ENCODE peak calls at places on chromosomes 16 and 17, in six cellular contexts. B is cardiac muscle cell; U is prostate gland; J is A549; P is AG04449; Q is CD8-positive, alpha-beta T cell. H is an unnamed sample.

GRCh38 chr16:80976946-80977345 is 29.7 kb downstream of the CMC2 start:
- DNase-seq in B (no peak), Q (no peak), U (no peak), J (no peak), P (no peak), H (no peak)

GRCh38 chr17:63439682-63440081 is 6.4 kb downstream of the CYB561 start:
- DNase-seq in P (no peak), B (no peak), J (no peak), U (no peak), Q (no peak), H (no peak)

GRCh38 chr16:29820730-29821662 is 734 bp downstream of the MVP start:
- DNase-seq in Q (peak), P (no peak), B (no peak), J (peak), U (peak), H (no peak)

GRCh38 chr16:49491111-49491670 is 117.6 kb downstream of the C16orf78 start:
- DNase-seq in J (no peak), P (no peak), U (no peak), Q (no peak), B (no peak), H (no peak)

GRCh38 chr16:72926671-72927070 is 121.3 kb downstream of the ZFHX3 start:
- DNase-seq in J (no peak), Q (no peak), U (no peak), B (no peak), P (no peak), H (no peak)

GRCh38 chr17:55527520-55528118 is 16.4 kb upstream of the SMIM36 start:
- DNase-seq in B (peak), J (peak), Q (no peak), U (peak), P (no peak), H (peak)

GRCh38 chr16:59090501-59090900 is 356.4 kb upstream of the GOT2 start:
- DNase-seq in J (no peak), Q (no peak), P (no peak), B (no peak), U (no peak), H (no peak)

GRCh38 chr17:63834431-63835166 is 7.1 kb upstream of the FTSJ3 start:
- DNase-seq in P (no peak), J (peak), B (peak), Q (no peak), U (peak), H (no peak)

GRCh38 chr17:57579245-57579644 is 165.9 kb downstream of the CCDC182 start:
- DNase-seq in B (no peak), P (no peak), Q (no peak), U (no peak), J (no peak), H (no peak)

GRCh38 chr17:77867308-77867781 is 91.2 kb upstream of the TNRC6C start:
- DNase-seq in U (no peak), B (no peak), Q (no peak), J (no peak), P (no peak), H (no peak)

GRCh38 chr17:73017653-73018052 is 74.8 kb downstream of the SLC39A11 start:
- DNase-seq in P (peak), U (no peak), J (no peak), B (no peak), Q (no peak), H (no peak)

GRCh38 chr16:13997933-13998332 is 73.2 kb upstream of the MRTFB start:
- DNase-seq in B (no peak), Q (no peak), J (no peak), P (no peak), U (no peak), H (no peak)

GRCh38 chr16:11205754-11206459 is 50.1 kb downstream of the SOCS1 start:
- DNase-seq in P (no peak), U (no peak), J (no peak), Q (no peak), B (no peak), H (no peak)

GRCh38 chr17:32100971-32101631 is 41.2 kb upstream of the RHOT1 start:
- DNase-seq in U (no peak), B (no peak), P (no peak), Q (no peak), J (no peak), H (no peak)

GRCh38 chr17:1434150-1434549 is 21.9 kb downstream of the CRK start:
- DNase-seq in J (no peak), Q (no peak), P (no peak), B (no peak), U (peak), H (no peak)

GRCh38 chr17:76996741-76997694 is 128.8 kb downstream of the MGAT5B start:
- DNase-seq in Q (no peak), P (no peak), B (no peak), U (no peak), J (no peak), H (no peak)

GRCh38 chr16:9934723-9935508 is 247.3 kb downstream of the GRIN2A start:
- DNase-seq in U (no peak), P (no peak), J (no peak), Q (no peak), B (no peak), H (no peak)

GRCh38 chr17:4049546-4049945 is 85.3 kb upstream of the ATP2A3 start:
- DNase-seq in U (no peak), B (peak), P (no peak), J (no peak), Q (no peak), H (no peak)

GRCh38 chr17:77280304-77280910 is 139.6 kb downstream of the SEC14L1 start:
- DNase-seq in B (no peak), Q (no peak), U (no peak), J (no peak), P (no peak), H (no peak)

GRCh38 chr17:40915199-40915661 is 22.2 kb downstream of the KRT23 start:
- DNase-seq in B (no peak), J (peak), U (no peak), P (peak), Q (no peak), H (no peak)

GRCh38 chr16:57886427-57886826 is 84.1 kb upstream of the KIFC3 start:
- DNase-seq in U (no peak), J (no peak), P (no peak), B (no peak), Q (no peak), H (no peak)

GRCh38 chr17:47927821-47928400 is 13.5 kb upstream of the PNPO start:
- DNase-seq in J (no peak), U (no peak), B (no peak), P (no peak), Q (no peak), H (no peak)

GRCh38 chr17:48636177-48637018 is 10.2 kb upstream of the HOXB9 start:
- DNase-seq in U (no peak), J (peak), Q (peak), B (peak), P (no peak), H (peak)

GRCh38 chr17:43917348-43918025 is 10.2 kb upstream of the MPP2 start:
- DNase-seq in Q (peak), B (peak), U (no peak), P (no peak), J (peak), H (no peak)

GRCh38 chr16:11658896-11659708 is 9.2 kb upstream of the SNN start:
- DNase-seq in P (no peak), J (no peak), U (no peak), B (no peak), Q (no peak), H (no peak)

GRCh38 chr17:61235821-61236197 is 163.8 kb upstream of the TBX2 start:
- DNase-seq in B (peak), Q (no peak), U (peak), J (no peak), P (peak), H (no peak)

GRCh38 chr17:45170976-45171337 is 9.3 kb downstream of the HEXIM2 start:
- DNase-seq in J (peak), U (peak), B (no peak), P (no peak), Q (no peak), H (no peak)

GRCh38 chr16:57042157-57043111 is 49.9 kb upstream of the CPNE2 start:
- DNase-seq in U (no peak), B (no peak), Q (peak), P (no peak), J (no peak), H (no peak)

GRCh38 chr17:31570231-31570630 is 178.8 kb downstream of the RAB11FIP4 start:
- DNase-seq in P (no peak), Q (no peak), U (no peak), B (no peak), J (no peak), H (no peak)

GRCh38 chr16:57773680-57774295 is 28.5 kb downstream of the KIFC3 start:
- DNase-seq in U (no peak), Q (no peak), B (no peak), P (no peak), J (no peak), H (no peak)

GRCh38 chr16:89700649-89701424 is 668 bp downstream of the SPATA2L start:
- DNase-seq in U (peak), P (no peak), Q (peak), B (peak), J (peak), H (no peak)
- TF ChIP-seq CTCF in U (peak), P (peak), Q (peak), B (peak), J (no peak), H (peak)

DNA sequence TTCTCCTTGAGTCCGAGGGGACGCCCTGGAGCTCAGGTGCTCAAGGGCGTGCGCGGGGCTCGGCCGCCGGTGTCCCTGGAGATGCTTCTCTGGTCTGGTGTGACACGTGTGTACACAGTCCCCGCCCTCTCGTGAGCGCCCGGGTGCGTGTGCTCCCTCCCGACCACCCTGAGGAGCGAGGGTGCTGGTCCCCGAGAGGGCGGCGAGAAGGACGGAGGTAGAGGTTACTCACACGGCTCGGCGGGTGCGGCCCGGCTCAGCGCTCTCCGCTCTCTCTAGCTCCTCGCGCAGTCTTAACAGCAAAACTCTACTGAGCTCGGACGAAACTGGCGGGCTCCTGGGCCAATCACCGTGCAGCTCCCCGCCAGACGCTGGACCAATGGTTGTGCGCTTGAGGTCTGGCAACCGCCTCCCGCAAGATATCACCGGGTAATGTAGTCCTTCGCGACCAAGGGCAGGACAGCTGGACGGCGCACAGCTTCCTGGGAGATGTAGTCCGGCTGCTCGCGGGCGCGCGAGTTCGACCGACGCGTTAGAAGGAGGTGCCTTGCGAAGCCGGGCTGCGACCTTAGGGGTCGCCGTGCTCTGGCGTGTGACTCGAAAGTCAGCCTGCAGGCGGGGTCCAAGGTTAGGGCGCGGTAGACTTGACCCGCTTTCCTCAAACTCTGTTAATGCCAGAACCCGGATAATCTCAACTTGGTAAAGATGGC is at the start of gene SLC25A19:
- DNase-seq in B (peak), Q (peak), P (peak), J (peak), U (peak), H (peak)
- TF ChIP-seq CTCF in B (no peak), Q (no peak), P (no peak), J (no peak), U (peak), H (peak)

DNA sequence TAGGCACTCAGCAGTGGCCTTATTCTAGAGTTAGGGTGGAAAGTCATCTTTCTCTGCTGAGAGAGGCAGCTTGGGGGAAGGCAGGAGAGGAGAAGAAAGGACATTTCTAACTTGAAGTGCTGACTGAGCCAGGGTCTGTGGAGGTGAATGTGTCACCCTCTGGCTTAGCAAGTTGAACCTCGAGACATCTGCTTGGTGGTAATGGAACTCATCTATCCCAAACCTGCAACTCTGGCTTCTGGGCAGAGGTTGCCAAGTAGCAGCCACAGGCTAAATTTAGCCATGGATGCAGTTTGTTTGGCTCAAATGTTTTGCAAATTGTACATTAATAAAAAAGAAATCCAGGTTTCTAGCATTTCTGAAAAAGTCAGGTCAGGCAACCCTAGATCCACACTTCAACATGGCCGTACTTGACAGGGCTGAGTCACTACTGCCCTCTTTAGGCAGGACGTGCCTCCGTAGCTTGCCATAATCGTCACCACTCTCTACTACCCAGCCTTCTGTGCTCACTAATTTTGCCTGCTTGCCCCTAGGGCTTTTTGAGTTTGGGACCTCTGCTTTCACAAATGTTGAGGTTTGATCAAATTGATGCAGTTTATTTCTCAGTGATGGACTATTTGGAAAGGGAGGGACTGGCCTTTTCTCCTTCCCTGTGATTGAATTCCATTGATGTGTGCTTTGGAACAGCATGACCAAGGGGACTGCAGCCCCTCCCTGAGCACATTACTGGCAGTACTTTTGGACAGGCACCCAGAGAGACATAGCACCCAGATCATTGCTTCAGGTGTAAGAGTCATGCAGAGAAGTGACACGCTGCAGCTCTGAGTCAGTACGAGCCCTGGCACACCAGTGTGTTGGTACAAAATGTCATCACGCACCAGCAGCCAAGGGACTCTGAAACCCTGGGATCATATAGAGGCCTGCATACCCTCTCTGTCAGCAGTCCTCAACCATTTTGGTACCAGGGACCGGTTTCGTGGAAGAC is 5.2 kb downstream of the CDH13 start:
- DNase-seq in U (no peak), J (peak), Q (no peak), P (no peak), B (no peak), H (no peak)
- TF ChIP-seq CTCF in U (no peak), J (no peak), Q (no peak), P (peak), B (peak), H (peak)

DNA sequence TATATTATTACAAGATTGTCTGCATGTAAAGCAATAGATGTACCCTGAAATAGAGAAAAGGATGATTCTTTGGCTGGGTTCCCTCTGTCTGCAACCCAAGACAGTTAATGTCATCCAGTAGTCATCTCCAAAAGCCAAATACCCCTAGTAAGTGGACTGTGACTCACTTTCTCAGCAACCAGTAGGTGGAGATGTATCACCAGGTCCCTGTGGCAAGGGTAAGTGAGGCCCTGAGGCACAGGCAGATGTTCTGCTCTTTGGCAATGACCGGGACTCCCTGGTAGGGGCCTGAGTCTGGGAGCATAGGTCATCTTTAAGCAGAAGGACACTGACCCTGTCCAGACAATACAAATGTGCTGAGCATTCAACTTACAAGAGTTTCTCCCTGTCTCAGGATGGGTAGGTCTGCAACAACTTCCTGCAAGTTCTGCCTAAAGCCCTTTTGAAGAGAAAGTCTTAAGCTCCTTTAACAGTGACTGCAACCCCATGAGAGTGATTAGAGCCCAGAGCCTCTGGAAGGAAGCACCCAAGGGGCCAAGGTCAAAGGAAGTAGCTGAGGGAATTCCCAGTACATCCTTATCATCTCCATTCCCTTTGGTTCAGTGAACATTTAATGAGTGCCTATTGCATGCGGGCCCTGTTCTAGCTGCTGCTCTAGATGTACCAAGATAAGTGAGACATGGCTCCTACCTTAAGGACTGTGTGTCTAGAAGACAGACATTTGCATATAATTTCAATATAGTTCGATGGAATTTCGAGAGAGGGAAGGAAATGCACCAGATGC is 31.9 kb downstream of the PMP22 start:
- DNase-seq in B (no peak), P (peak), Q (no peak), U (no peak), J (peak), H (no peak)
- TF ChIP-seq CTCF in B (peak), P (peak), Q (no peak), U (no peak), J (peak), H (no peak)

GRCh38 chr16:55035037-55035436 is 104.4 kb downstream of the IRX5 start:
- DNase-seq in Q (no peak), U (no peak), P (no peak), B (peak), J (peak), H (peak)
- TF ChIP-seq CTCF in Q (no peak), U (no peak), P (peak), B (peak), J (peak), H (peak)

GRCh38 chr17:79801156-79802038 is 4.5 kb upstream of the CBX8 start:
- DNase-seq in Q (no peak), B (no peak), J (no peak), U (peak), P (no peak), H (no peak)

GRCh38 chr17:79803421-79803996 is 6.6 kb upstream of the CBX8 start:
- DNase-seq in B (no peak), P (no peak), Q (no peak), U (no peak), J (no peak), H (no peak)

GRCh38 chr17:79802039-79802735 is 5.3 kb upstream of the CBX8 start:
- DNase-seq in P (no peak), B (no peak), J (no peak), U (no peak), Q (no peak), H (no peak)

GRCh38 chr17:79803997-79804855 is 7.3 kb upstream of the CBX8 start:
- DNase-seq in B (no peak), P (no peak), U (no peak), Q (no peak), J (no peak), H (no peak)

DNA sequence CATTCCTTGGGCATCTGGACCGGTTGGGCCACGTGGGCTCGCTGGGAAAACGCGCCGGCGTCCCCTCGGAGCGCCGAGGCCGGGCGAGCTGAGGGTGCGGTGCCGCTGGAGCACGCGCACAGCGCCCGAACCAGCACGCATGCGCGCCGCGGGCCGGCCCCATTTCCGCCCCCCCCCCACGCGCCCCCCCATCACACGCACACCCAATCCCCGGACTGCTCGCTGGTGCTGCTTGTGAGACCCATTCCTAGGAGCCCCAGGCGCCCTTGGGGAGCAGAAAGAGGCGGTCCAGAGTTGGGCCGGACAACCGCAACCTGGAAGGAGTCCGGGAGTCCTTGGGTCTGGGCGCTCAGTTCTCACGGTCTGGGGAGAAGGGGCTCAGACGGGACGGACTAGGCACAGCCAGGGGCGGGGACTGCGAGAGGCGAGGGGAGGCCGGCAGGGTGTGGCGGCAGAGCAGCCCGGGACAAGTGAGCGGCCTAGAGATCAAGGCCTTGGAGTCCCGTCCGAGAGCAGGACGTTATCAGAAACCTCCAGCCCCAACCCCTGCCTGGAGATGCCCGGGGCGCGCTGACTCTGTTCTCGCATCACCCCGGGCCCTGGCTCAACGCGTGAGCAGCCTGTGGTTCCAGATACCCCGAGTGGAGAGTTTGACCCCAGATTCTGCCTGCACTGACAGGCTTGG is 6.0 kb upstream of the CBX8 start:
- DNase-seq in P (no peak), B (no peak), U (no peak), J (no peak), Q (no peak), H (no peak)
- TF ChIP-seq CTCF in P (no peak), B (no peak), U (no peak), J (no peak), Q (no peak), H (no peak)

GRCh38 chr17:39669897-39670735 is 1.9 kb downstream of the PNMT start:
- DNase-seq in U (no peak), P (no peak), B (no peak), Q (no peak), J (no peak), H (no peak)

GRCh38 chr17:39673335-39674081 is 5.3 kb downstream of the PNMT start:
- DNase-seq in U (no peak), B (no peak), J (no peak), Q (no peak), P (no peak), H (no peak)

GRCh38 chr17:39672522-39673334 is 4.5 kb downstream of the PNMT start:
- DNase-seq in Q (no peak), J (no peak), U (no peak), B (no peak), P (no peak), H (no peak)

GRCh38 chr17:39670746-39671145 is 2.5 kb downstream of the PNMT start:
- DNase-seq in B (no peak), Q (no peak), J (no peak), P (no peak), U (no peak), H (no peak)

GRCh38 chr17:39671651-39672521 is 3.6 kb downstream of the PNMT start:
- DNase-seq in J (peak), B (peak), Q (no peak), U (peak), P (no peak), H (no peak)
- TF ChIP-seq CTCF in J (peak), B (peak), Q (peak), U (peak), P (peak), H (peak)

H was measured in progenitor cell of endocrine pancreas.